ENCODE peak calls at places on chromosomes 11 and 22, in eight cellular contexts. One of them, this sample, is unnamed.

GRCh38 chr22:47153854-47154542 is 391.5 kb downstream of the TBC1D22A start:
- DNase-seq in activated CD8-positive, alpha-beta T cell treated with anti-CD3 and anti-CD28 coated beads, Interleukin-2, amount 10 ng/mL, durations not matched to agents 7 days and 5 days: no peak
- DNase-seq in fibroblast of mammary gland: no peak
- DNase-seq in astrocyte: no peak
- DNase-seq in HS-27A: no peak
- DNase-seq in neural crest cell: no peak
- DNase-seq in ELR: no peak
- DNase-seq in EL: no peak
- DNase-seq in this sample: no peak

GRCh38 chr22:16917144-16918003 is 90.6 kb downstream of the GAB4 start:
- DNase-seq in activated CD8-positive, alpha-beta T cell treated with anti-CD3 and anti-CD28 coated beads, Interleukin-2, amount 10 ng/mL, durations not matched to agents 7 days and 5 days: peak; percentile 66
- DNase-seq in fibroblast of mammary gland: peak; percentile 59
- DNase-seq in astrocyte: no peak
- DNase-seq in HS-27A: no peak
- DNase-seq in neural crest cell: peak; percentile 68
- DNase-seq in ELR: peak; percentile 53
- DNase-seq in EL: peak; percentile 27
- DNase-seq in this sample: no peak

GRCh38 chr22:48796295-48797015 is 1031.2 kb downstream of the BRD1 start:
- DNase-seq in activated CD8-positive, alpha-beta T cell treated with anti-CD3 and anti-CD28 coated beads, Interleukin-2, amount 10 ng/mL, durations not matched to agents 7 days and 5 days: no peak
- DNase-seq in fibroblast of mammary gland: no peak
- DNase-seq in astrocyte: no peak
- DNase-seq in HS-27A: no peak
- DNase-seq in neural crest cell: no peak
- DNase-seq in ELR: no peak
- DNase-seq in EL: no peak
- DNase-seq in this sample: no peak

GRCh38 chr11:92552942-92553341 is 328.3 kb downstream of the FAT3 start:
- DNase-seq in activated CD8-positive, alpha-beta T cell treated with anti-CD3 and anti-CD28 coated beads, Interleukin-2, amount 10 ng/mL, durations not matched to agents 7 days and 5 days: no peak
- DNase-seq in fibroblast of mammary gland: peak; percentile 2
- DNase-seq in astrocyte: no peak
- DNase-seq in HS-27A: no peak
- DNase-seq in neural crest cell: no peak
- DNase-seq in ELR: no peak
- DNase-seq in EL: peak; percentile 13
- DNase-seq in this sample: no peak

GRCh38 chr11:13786688-13787087 is 118.2 kb downstream of the FAR1 start:
- DNase-seq in activated CD8-positive, alpha-beta T cell treated with anti-CD3 and anti-CD28 coated beads, Interleukin-2, amount 10 ng/mL, durations not matched to agents 7 days and 5 days: no peak
- DNase-seq in fibroblast of mammary gland: no peak
- DNase-seq in astrocyte: no peak
- DNase-seq in HS-27A: no peak
- DNase-seq in neural crest cell: no peak
- DNase-seq in ELR: no peak
- DNase-seq in EL: no peak
- DNase-seq in this sample: no peak

GRCh38 chr11:122748968-122749687 is 89.2 kb upstream of the CRTAM start:
- DNase-seq in activated CD8-positive, alpha-beta T cell treated with anti-CD3 and anti-CD28 coated beads, Interleukin-2, amount 10 ng/mL, durations not matched to agents 7 days and 5 days: peak; percentile 80
- DNase-seq in fibroblast of mammary gland: peak; percentile 99
- DNase-seq in astrocyte: peak; percentile 96
- DNase-seq in HS-27A: no peak
- DNase-seq in neural crest cell: no peak
- DNase-seq in ELR: peak; percentile 95
- DNase-seq in EL: peak; percentile 95
- DNase-seq in this sample: peak; percentile 68

GRCh38 chr11:61367406-61367805 is 5.2 kb downstream of the TMEM138 start:
- DNase-seq in activated CD8-positive, alpha-beta T cell treated with anti-CD3 and anti-CD28 coated beads, Interleukin-2, amount 10 ng/mL, durations not matched to agents 7 days and 5 days: no peak
- DNase-seq in fibroblast of mammary gland: no peak
- DNase-seq in astrocyte: no peak
- DNase-seq in HS-27A: no peak
- DNase-seq in neural crest cell: no peak
- DNase-seq in ELR: no peak
- DNase-seq in EL: no peak
- DNase-seq in this sample: no peak

GRCh38 chr11:13016415-13016814 is 7.3 kb downstream of the RASSF10 start:
- DNase-seq in activated CD8-positive, alpha-beta T cell treated with anti-CD3 and anti-CD28 coated beads, Interleukin-2, amount 10 ng/mL, durations not matched to agents 7 days and 5 days: no peak
- DNase-seq in fibroblast of mammary gland: no peak
- DNase-seq in astrocyte: no peak
- DNase-seq in HS-27A: peak; percentile 9
- DNase-seq in neural crest cell: no peak
- DNase-seq in ELR: peak; percentile 36
- DNase-seq in EL: peak; percentile 14
- DNase-seq in this sample: no peak